ENCODE peak calls at places on chromosomes 12 and 14, in eight cellular contexts. M is upper lobe of right lung; W is mesendoderm; G is hepatocyte; F is spleen; L is cardiac muscle cell; Y is CD8-positive, alpha-beta memory T cell; T is esophagus squamous epithelium. B is an unnamed sample.

GRCh38 chr14:79375336-79375735 is 836.0 kb downstream of the DIO2 start:
- DNase-seq in T (no peak), W (no peak), Y (no peak), F (no peak), L (no peak), M (no peak), G (no peak), B (no peak)

GRCh38 chr14:44775248-44775647 is 186.5 kb downstream of the KLHL28 start:
- DNase-seq in F (no peak), Y (no peak), T (no peak), G (no peak), L (no peak), W (no peak), M (no peak), B (no peak)

GRCh38 chr12:106106892-106107291 is 31.9 kb downstream of the NUAK1 start:
- DNase-seq in T (no peak), L (no peak), F (no peak), Y (no peak), M (no peak), G (peak; percentile 57), W (peak; percentile 86), B (no peak)

GRCh38 chr14:92486881-92487280 is 26.7 kb upstream of the RIN3 start:
- DNase-seq in L (no peak), W (no peak), T (no peak), M (no peak), F (no peak), Y (no peak), G (no peak), B (no peak)

GRCh38 chr14:37122919-37123639 is 49.3 kb downstream of the SLC25A21 start:
- DNase-seq in G (no peak), L (no peak), T (no peak), Y (no peak), F (no peak), W (no peak), M (no peak), B (no peak)

GRCh38 chr12:119592232-119592631 is 1.3 kb upstream of the TMEM233 start:
- DNase-seq in W (no peak), G (no peak), Y (no peak), T (no peak), F (no peak), M (no peak), L (no peak), B (no peak)

GRCh38 chr14:37116933-37117844 is 55.2 kb downstream of the SLC25A21 start:
- DNase-seq in W (peak; percentile 34), Y (no peak), G (peak; percentile 4), L (no peak), M (no peak), F (no peak), T (no peak), B (no peak)

GRCh38 chr12:121579981-121580868 is 598 bp downstream of the KDM2B start:
- DNase-seq in G (peak; percentile 82), F (peak; percentile 92), W (peak; percentile 87), L (peak; percentile 85), Y (peak; percentile 89), M (peak; percentile 89), T (peak; percentile 20), B (peak; percentile 76)

GRCh38 chr12:13223941-13224340 is 27.4 kb downstream of the EMP1 start:
- DNase-seq in W (peak; percentile 70), T (no peak), F (no peak), Y (no peak), G (no peak), L (no peak), M (no peak), B (no peak)

GRCh38 chr12:61525331-61525730 is 734.9 kb upstream of the USP15 start:
- DNase-seq in T (no peak), W (no peak), Y (no peak), M (no peak), F (no peak), L (no peak), G (no peak), B (peak; percentile 27)

GRCh38 chr14:61636291-61636690 is 59.0 kb upstream of the HIF1A start:
- DNase-seq in G (no peak), Y (no peak), L (no peak), W (no peak), T (no peak), M (no peak), F (no peak), B (no peak)

GRCh38 chr14:28731358-28731757 is 35.2 kb upstream of the FOXG1 start:
- DNase-seq in W (peak; percentile 40), M (no peak), Y (no peak), L (no peak), T (no peak), F (no peak), G (no peak), B (no peak)

GRCh38 chr12:120766569-120766965 is 40.9 kb downstream of the ACADS start:
- DNase-seq in L (no peak), Y (no peak), G (no peak), M (no peak), T (no peak), F (no peak), W (no peak), B (no peak)

GRCh38 chr14:34241185-34241711 is 220.8 kb downstream of the SPTSSA start:
- DNase-seq in T (no peak), L (no peak), W (no peak), Y (no peak), G (no peak), F (no peak), M (no peak), B (no peak)

GRCh38 chr14:91273273-91273884 is 28.9 kb upstream of the GPR68 start:
- DNase-seq in G (no peak), T (no peak), F (no peak), M (no peak), L (no peak), W (no peak), Y (no peak), B (no peak)

GRCh38 chr14:65686761-65687160 is 274.2 kb downstream of the FUT8 start:
- DNase-seq in L (no peak), F (no peak), Y (no peak), T (no peak), W (no peak), M (no peak), G (no peak), B (no peak)

GRCh38 chr12:30200864-30201263 is 417.1 kb upstream of the TMTC1 start:
- DNase-seq in M (no peak), G (no peak), L (peak; percentile 51), F (no peak), Y (no peak), W (peak; percentile 40), T (no peak), B (no peak)
- H3K27me3 ChIP-seq in M (peaks cover 8% of the 10 kb centered on the region), G (no peaks in the 10 kb centered on the region), L (peaks cover 43% of the 10 kb centered on the region), F (no peaks in the 10 kb centered on the region), Y (no peaks in the 10 kb centered on the region), W (no peaks in the 10 kb centered on the region), T (no peaks in the 10 kb centered on the region), B (no peaks in the 10 kb centered on the region)

GRCh38 chr12:52528641-52529143 is 8.5 kb upstream of the KRT5 start:
- DNase-seq in M (no peak), L (no peak), G (no peak), W (no peak), T (no peak), F (no peak), Y (no peak), B (no peak)
- H3K27ac ChIP-seq in M (no peak overlapping the region), L (no peak overlapping the region), G (no peak overlapping the region), W (no peak overlapping the region), T (no peak overlapping the region), F (no peak overlapping the region), Y (no peak overlapping the region), B (no peak overlapping the region)

DNA sequence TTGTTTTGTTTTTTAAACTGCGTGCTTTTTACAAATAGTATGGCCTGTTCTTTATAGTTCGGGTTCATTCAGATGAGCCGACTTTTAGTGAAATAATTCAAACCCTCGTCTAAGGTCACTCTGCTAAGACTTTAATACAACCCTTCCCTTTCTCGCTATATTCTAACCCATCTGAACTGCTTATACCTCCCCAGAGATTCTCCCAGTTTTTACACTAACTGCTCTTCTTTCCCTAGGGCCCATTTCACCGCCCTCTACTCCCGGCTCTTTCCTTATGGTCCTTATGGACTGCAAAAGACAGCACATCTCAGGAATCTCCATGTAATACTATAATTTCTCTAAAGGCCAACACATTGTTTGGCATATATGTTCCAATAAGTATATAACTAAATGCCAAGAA is 2.1 kb downstream of the MAPK1IP1L start:
- DNase-seq in T (no peak), F (no peak), Y (no peak), M (no peak), L (no peak), W (no peak), G (no peak), B (no peak)
- H3K4me3 ChIP-seq in T (no peak overlapping the region), F (no peak overlapping the region), Y (no peak overlapping the region), M (no peak overlapping the region), L (peak overlapping the region; percentile 95), W (no peak overlapping the region), G (peak overlapping the region; percentile 79), B (no peak overlapping the region)

GRCh38 chr14:63633801-63634200 is 7.9 kb downstream of the WDR89 start:
- DNase-seq in M (no peak), G (no peak), Y (no peak), F (no peak), T (no peak), W (no peak), L (no peak), B (no peak)
- H3K27me3 ChIP-seq in M (no peaks in the 10 kb centered on the region), G (no peaks in the 10 kb centered on the region), Y (no peaks in the 10 kb centered on the region), F (no peaks in the 10 kb centered on the region), T (no peaks in the 10 kb centered on the region), W (no peaks in the 10 kb centered on the region), L (no peaks in the 10 kb centered on the region), B (no peaks in the 10 kb centered on the region)

GRCh38 chr12:6915023-6915788 is 826 bp downstream of the ENO2 start:
- DNase-seq in W (peak; percentile 92), F (peak; percentile 71), Y (no peak), G (no peak), T (no peak), M (no peak), L (peak; percentile 27), B (peak; percentile 96)
- H3K27ac ChIP-seq in W (no peak overlapping the region), F (peak overlapping the region; percentile 76), Y (peak overlapping the region; percentile 66), G (no peak overlapping the region), T (peak overlapping the region; percentile 85), M (peak overlapping the region; percentile 80), L (no peak overlapping the region), B (peak overlapping the region; percentile 89)

GRCh38 chr12:100268835-100269564 is 2.0 kb downstream of the SCYL2 start:
- DNase-seq in T (no peak), M (no peak), Y (no peak), F (no peak), L (peak; percentile 43), W (peak; percentile 12), G (peak; percentile 11), B (no peak)
- H3K4me3 ChIP-seq in T (peak overlapping the region; percentile 55), M (peak overlapping the region; percentile 90), Y (no peak overlapping the region), F (no peak overlapping the region), L (peak overlapping the region; percentile 88), W (no peak overlapping the region), G (peak overlapping the region; percentile 57), B (no peak overlapping the region)